ENCODE peak calls at places on chromosomes 12 and 14, in nine cellular contexts. U, J, A, Z, S, I, K, O and P are unnamed samples.

GRCh38 chr14:75906680-75907280 is 75.0 kb downstream of the TGFB3 start:
- DNase-seq in A (peak; percentile 28), U (peak; percentile 29), J (peak; percentile 72), Z (peak; percentile 65), O (peak; percentile 72), S (peak; percentile 75), I (peak; percentile 29), K (peak; percentile 67), P (peak; percentile 52)

GRCh38 chr14:24349742-24350141 is 10.0 kb upstream of the RIPK3 start:
- DNase-seq in J (no peak), U (no peak), I (no peak), O (no peak), K (no peak), S (no peak), A (no peak), Z (no peak), P (no peak)

GRCh38 chr14:105249175-105250007 is 1.1 kb downstream of the BTBD6 start:
- DNase-seq in J (no peak), S (no peak), O (no peak), A (no peak), I (no peak), U (no peak), Z (no peak), K (no peak), P (no peak)

GRCh38 chr12:126055521-126055920 is 990.3 kb downstream of the AACS start:
- DNase-seq in A (no peak), J (no peak), S (peak; percentile 24), K (no peak), I (no peak), Z (no peak), O (no peak), U (no peak), P (no peak)

GRCh38 chr12:50052544-50052943 is 4.9 kb upstream of the ASIC1 start:
- DNase-seq in O (peak; percentile 67), Z (no peak), S (no peak), A (no peak), J (no peak), I (no peak), U (no peak), K (no peak), P (no peak)

GRCh38 chr12:117818400-117818799 is 150.4 kb downstream of the KSR2 start:
- DNase-seq in I (no peak), O (no peak), K (no peak), A (peak; percentile 91), U (no peak), Z (no peak), J (no peak), S (no peak), P (no peak)

GRCh38 chr12:108516511-108517275 is 1.6 kb downstream of the FICD start:
- DNase-seq in U (no peak), I (no peak), A (no peak), O (peak; percentile 45), Z (no peak), J (no peak), S (peak; percentile 21), K (no peak), P (no peak)

GRCh38 chr14:61076531-61076930 is 95.5 kb downstream of the SLC38A6 start:
- DNase-seq in U (no peak), Z (no peak), I (no peak), A (no peak), K (no peak), S (peak; percentile 77), J (no peak), O (no peak), P (no peak)

GRCh38 chr12:116455540-116456306 is 103.5 kb upstream of the MAP1LC3B2 start:
- DNase-seq in K (no peak), I (no peak), J (no peak), A (peak; percentile 33), O (no peak), U (no peak), S (peak; percentile 98), Z (peak; percentile 49), P (no peak)

GRCh38 chr12:2795291-2796186 is 769 bp downstream of the FKBP4 start:
- DNase-seq in A (peak; percentile 51), I (peak; percentile 57), S (peak; percentile 38), U (peak; percentile 86), Z (peak; percentile 78), K (peak; percentile 65), O (peak; percentile 59), J (peak; percentile 63), P (peak; percentile 64)

GRCh38 chr12:49959570-49960473 is 1.9 kb upstream of the AQP5 start:
- DNase-seq in Z (peak; percentile 68), A (peak; percentile 85), K (no peak), U (no peak), S (no peak), O (no peak), J (no peak), I (no peak), P (no peak)

GRCh38 chr12:39697108-39697507 is 77.5 kb upstream of the ABCD2 start:
- DNase-seq in O (no peak), Z (no peak), I (no peak), K (no peak), A (no peak), J (no peak), U (no peak), S (no peak), P (no peak)

GRCh38 chr12:46832084-46832704 is 6.4 kb upstream of the SLC38A4 start:
- DNase-seq in Z (no peak), U (no peak), J (no peak), O (no peak), A (no peak), S (no peak), I (no peak), K (no peak), P (no peak)

GRCh38 chr12:10673660-10674384 is at the start of gene STYK1:
- DNase-seq in S (peak; percentile 26), U (peak; percentile 50), O (peak; percentile 49), I (peak; percentile 36), J (peak; percentile 34), Z (peak; percentile 51), K (peak; percentile 68), A (peak; percentile 99), P (peak; percentile 48)